ENCODE peak calls at places on chromosomes 2 and 18, in six cellular contexts. One of them, this sample, is unnamed.

GRCh38 chr2:217994776-217995274 is 8.0 kb downstream of the TNS1 start:
- DNase-seq in H1: no peak
- DNase-seq in mesendoderm: peak
- DNase-seq in mesenchymal stem cell: peak
- DNase-seq in H9: no peak
- DNase-seq in IMR-90: peak
- DNase-seq in this sample: peak

GRCh38 chr18:5964596-5964995 is 69.3 kb upstream of the TMEM200C start:
- DNase-seq in mesenchymal stem cell: no peak
- DNase-seq in H9: no peak
- DNase-seq in mesendoderm: no peak
- DNase-seq in IMR-90: no peak
- DNase-seq in H1: no peak
- DNase-seq in this sample: no peak

GRCh38 chr2:20953146-20953824 is 90.6 kb downstream of the APOB start:
- DNase-seq in IMR-90: no peak
- DNase-seq in H9: no peak
- DNase-seq in H1: no peak
- DNase-seq in mesenchymal stem cell: no peak
- DNase-seq in mesendoderm: no peak
- DNase-seq in this sample: no peak

GRCh38 chr2:222361787-222362186 is 62.6 kb upstream of the SGPP2 start:
- DNase-seq in mesenchymal stem cell: no peak
- DNase-seq in IMR-90: no peak
- DNase-seq in H1: no peak
- DNase-seq in mesendoderm: no peak
- DNase-seq in H9: no peak
- DNase-seq in this sample: no peak

GRCh38 chr2:21489050-21489449 is 365.3 kb downstream of the TDRD15 start:
- DNase-seq in mesenchymal stem cell: no peak
- DNase-seq in mesendoderm: no peak
- DNase-seq in IMR-90: no peak
- DNase-seq in H1: no peak
- DNase-seq in H9: no peak
- DNase-seq in this sample: no peak

GRCh38 chr18:56148373-56148772 is 490.0 kb downstream of the TXNL1 start:
- DNase-seq in H9: no peak
- DNase-seq in H1: no peak
- DNase-seq in mesenchymal stem cell: peak
- DNase-seq in IMR-90: peak
- DNase-seq in mesendoderm: peak
- DNase-seq in this sample: no peak

GRCh38 chr2:179770029-179770428 is 91.4 kb downstream of the ZNF385B start:
- DNase-seq in mesenchymal stem cell: no peak
- DNase-seq in H1: no peak
- DNase-seq in mesendoderm: no peak
- DNase-seq in H9: no peak
- DNase-seq in IMR-90: no peak
- DNase-seq in this sample: no peak

GRCh38 chr2:184425083-184425482 is 173.2 kb upstream of the ZNF804A start:
- DNase-seq in mesendoderm: no peak
- DNase-seq in IMR-90: no peak
- DNase-seq in H1: no peak
- DNase-seq in H9: no peak
- DNase-seq in mesenchymal stem cell: no peak
- DNase-seq in this sample: peak

GRCh38 chr2:239864247-239865058 is 160.7 kb downstream of the NDUFA10 start:
- DNase-seq in H1: peak
- DNase-seq in IMR-90: no peak
- DNase-seq in mesendoderm: no peak
- DNase-seq in H9: no peak
- DNase-seq in mesenchymal stem cell: no peak
- DNase-seq in this sample: no peak

GRCh38 chr2:223815186-223815883 is 22.0 kb downstream of the AP1S3 start:
- DNase-seq in H9: no peak
- DNase-seq in IMR-90: peak
- DNase-seq in mesendoderm: no peak
- DNase-seq in H1: peak
- DNase-seq in mesenchymal stem cell: peak
- DNase-seq in this sample: no peak

GRCh38 chr2:3972377-3972776 is 269.0 kb downstream of the DCDC2C start:
- DNase-seq in IMR-90: no peak
- DNase-seq in H9: no peak
- DNase-seq in mesenchymal stem cell: no peak
- DNase-seq in H1: no peak
- DNase-seq in mesendoderm: no peak
- DNase-seq in this sample: no peak

GRCh38 chr2:3970791-3971190 is 267.4 kb downstream of the DCDC2C start:
- DNase-seq in H9: no peak
- DNase-seq in IMR-90: no peak
- DNase-seq in mesendoderm: no peak
- DNase-seq in H1: peak
- DNase-seq in mesenchymal stem cell: no peak
- DNase-seq in this sample: no peak

GRCh38 chr2:3974765-3975164 is 271.4 kb downstream of the DCDC2C start:
- DNase-seq in mesenchymal stem cell: no peak
- DNase-seq in IMR-90: no peak
- DNase-seq in mesendoderm: no peak
- DNase-seq in H9: no peak
- DNase-seq in H1: no peak
- DNase-seq in this sample: no peak

GRCh38 chr2:3968736-3969135 is 265.4 kb downstream of the DCDC2C start:
- DNase-seq in H9: no peak
- DNase-seq in H1: peak
- DNase-seq in mesendoderm: no peak
- DNase-seq in IMR-90: no peak
- DNase-seq in mesenchymal stem cell: no peak
- DNase-seq in this sample: no peak

GRCh38 chr2:3971313-3972192 is 268.2 kb downstream of the DCDC2C start:
- DNase-seq in H1: peak
- DNase-seq in IMR-90: no peak
- DNase-seq in mesenchymal stem cell: no peak
- DNase-seq in mesendoderm: no peak
- DNase-seq in H9: no peak
- DNase-seq in this sample: no peak
- H3K18ac ChIP-seq in H1: no peak
- H3K18ac ChIP-seq in IMR-90: no peak
- H3K18ac ChIP-seq in mesenchymal stem cell: no peak
- H3K18ac ChIP-seq in mesendoderm: no peak
- H3K18ac ChIP-seq in H9: no peak
- H3K18ac ChIP-seq in this sample: no peak

DNA sequence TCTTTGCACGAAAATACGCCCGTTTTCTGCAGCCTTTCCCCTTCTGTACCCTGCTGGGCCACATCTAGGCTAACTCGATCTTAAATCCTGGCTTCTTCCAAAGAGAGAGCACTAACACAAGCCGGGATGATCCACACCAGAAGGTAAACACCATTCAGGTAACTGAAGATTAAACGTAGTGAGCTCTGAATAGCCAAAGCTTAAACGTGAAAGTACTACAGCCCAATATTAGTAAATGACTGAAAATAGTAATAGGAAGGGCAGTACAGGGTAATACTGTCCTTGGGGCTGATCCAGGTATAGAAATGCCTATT is 422 bp upstream of the MRPL53 start:
- DNase-seq in H9: no peak
- DNase-seq in IMR-90: no peak
- DNase-seq in mesenchymal stem cell: no peak
- DNase-seq in mesendoderm: no peak
- DNase-seq in H1: no peak
- DNase-seq in this sample: no peak
- H4K8ac ChIP-seq in H9: no peak
- H4K8ac ChIP-seq in IMR-90: peak
- H4K8ac ChIP-seq in mesenchymal stem cell: peak
- H4K8ac ChIP-seq in mesendoderm: no peak
- H4K8ac ChIP-seq in H1: peak
- H4K8ac ChIP-seq in this sample: peak

GRCh38 chr18:34837769-34838194 is 127.7 kb downstream of the DTNA start:
- DNase-seq in mesendoderm: no peak
- DNase-seq in IMR-90: peak
- DNase-seq in mesenchymal stem cell: peak
- DNase-seq in H9: no peak
- DNase-seq in H1: no peak
- DNase-seq in this sample: no peak

GRCh38 chr18:34835466-34835865 is 125.4 kb downstream of the DTNA start:
- DNase-seq in mesenchymal stem cell: no peak
- DNase-seq in H9: no peak
- DNase-seq in mesendoderm: no peak
- DNase-seq in IMR-90: no peak
- DNase-seq in H1: no peak
- DNase-seq in this sample: no peak

GRCh38 chr18:34834897-34835296 is 124.8 kb downstream of the DTNA start:
- DNase-seq in IMR-90: no peak
- DNase-seq in mesenchymal stem cell: no peak
- DNase-seq in H9: no peak
- DNase-seq in H1: no peak
- DNase-seq in mesendoderm: no peak
- DNase-seq in this sample: no peak

GRCh38 chr18:34840416-34840815 is 130.3 kb downstream of the DTNA start:
- DNase-seq in H9: no peak
- DNase-seq in mesenchymal stem cell: no peak
- DNase-seq in mesendoderm: no peak
- DNase-seq in IMR-90: no peak
- DNase-seq in H1: no peak
- DNase-seq in this sample: no peak

DNA sequence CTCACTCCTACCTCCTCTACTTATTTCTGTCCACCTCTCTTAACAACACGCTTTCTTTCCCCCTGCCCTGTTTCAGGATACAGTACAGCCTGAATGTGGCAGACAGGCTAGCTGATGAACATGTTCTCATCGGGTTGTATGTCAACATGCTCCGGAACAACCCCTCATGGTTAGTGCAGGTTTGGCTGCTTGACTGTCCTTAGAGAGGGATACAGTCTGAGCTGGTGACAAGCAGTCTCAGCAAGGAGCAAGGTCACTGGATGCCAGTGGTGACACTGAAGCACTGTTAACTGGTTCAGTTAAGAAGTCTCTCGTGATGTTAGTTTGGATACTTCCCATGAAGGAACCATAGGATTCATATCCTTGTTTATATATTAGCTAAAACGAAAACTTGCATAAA is 128.6 kb downstream of the DTNA start:
- DNase-seq in IMR-90: no peak
- DNase-seq in mesenchymal stem cell: no peak
- DNase-seq in H1: no peak
- DNase-seq in H9: no peak
- DNase-seq in mesendoderm: no peak
- DNase-seq in this sample: no peak
- H3K4ac ChIP-seq in IMR-90: no peak
- H3K4ac ChIP-seq in mesenchymal stem cell: no peak
- H3K4ac ChIP-seq in H1: no peak
- H3K4ac ChIP-seq in H9: no peak
- H3K4ac ChIP-seq in mesendoderm: no peak
- H3K4ac ChIP-seq in this sample: no peak

GRCh38 chr2:129482626-129483025 is 496.8 kb upstream of the RAB6C start:
- DNase-seq in mesenchymal stem cell: no peak
- DNase-seq in mesendoderm: no peak
- DNase-seq in IMR-90: no peak
- DNase-seq in H1: no peak
- DNase-seq in H9: no peak
- DNase-seq in this sample: no peak

GRCh38 chr2:129480790-129481189 is 498.7 kb upstream of the RAB6C start:
- DNase-seq in H9: no peak
- DNase-seq in H1: peak
- DNase-seq in mesenchymal stem cell: no peak
- DNase-seq in IMR-90: no peak
- DNase-seq in mesendoderm: no peak
- DNase-seq in this sample: no peak

GRCh38 chr2:129481306-129482219 is 497.9 kb upstream of the RAB6C start:
- DNase-seq in mesenchymal stem cell: no peak
- DNase-seq in H1: peak
- DNase-seq in mesendoderm: no peak
- DNase-seq in IMR-90: no peak
- DNase-seq in H9: no peak
- DNase-seq in this sample: no peak

GRCh38 chr2:129484999-129485398 is 494.5 kb upstream of the RAB6C start:
- DNase-seq in mesenchymal stem cell: no peak
- DNase-seq in mesendoderm: no peak
- DNase-seq in H9: no peak
- DNase-seq in H1: peak
- DNase-seq in IMR-90: no peak
- DNase-seq in this sample: no peak

GRCh38 chr2:129483366-129483765 is 496.1 kb upstream of the RAB6C start:
- DNase-seq in H9: no peak
- DNase-seq in mesenchymal stem cell: no peak
- DNase-seq in mesendoderm: no peak
- DNase-seq in IMR-90: no peak
- DNase-seq in H1: peak
- DNase-seq in this sample: no peak
- H3K18ac ChIP-seq in H9: no peak
- H3K18ac ChIP-seq in mesenchymal stem cell: no peak
- H3K18ac ChIP-seq in mesendoderm: no peak
- H3K18ac ChIP-seq in IMR-90: no peak
- H3K18ac ChIP-seq in H1: no peak
- H3K18ac ChIP-seq in this sample: no peak

DNA sequence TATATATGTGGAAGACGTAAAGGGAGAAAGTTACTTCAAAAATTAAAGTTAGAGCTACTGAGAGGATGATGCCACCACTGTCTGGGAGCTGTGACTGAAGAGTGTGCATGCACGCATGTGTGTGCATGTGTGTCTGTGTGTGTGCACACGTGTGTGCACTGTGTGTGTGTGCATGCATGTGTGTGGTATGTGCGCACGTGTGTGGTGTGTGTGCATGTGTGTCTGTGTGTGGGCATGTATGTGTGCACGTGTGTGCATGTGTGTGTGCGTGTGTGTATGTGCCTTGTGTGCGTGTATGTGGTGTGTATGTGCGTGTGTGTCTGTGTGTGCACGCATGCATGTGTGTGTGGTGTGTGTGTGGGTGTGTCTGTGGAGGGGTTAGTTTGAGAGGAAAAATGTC is 473.4 kb downstream of the CMPK2 start:
- DNase-seq in H1: no peak
- DNase-seq in mesenchymal stem cell: no peak
- DNase-seq in H9: no peak
- DNase-seq in mesendoderm: no peak
- DNase-seq in IMR-90: no peak
- DNase-seq in this sample: no peak
- H4K8ac ChIP-seq in H1: no peak
- H4K8ac ChIP-seq in mesenchymal stem cell: no peak
- H4K8ac ChIP-seq in H9: no peak
- H4K8ac ChIP-seq in mesendoderm: no peak
- H4K8ac ChIP-seq in IMR-90: no peak
- H4K8ac ChIP-seq in this sample: no peak

This sample was measured in trophoblast cell.